ENCODE peak calls at places on chromosomes 11 and 22, in five cellular contexts. One of them, this sample, is unnamed.

GRCh38 chr11:109819410-109819809 is 273.8 kb upstream of the ZC3H12C start:
- DNase-seq in ovary: no peak
- DNase-seq in stimulated activated CD8-positive, alpha-beta memory T cell treated with anti-CD3 and anti-CD28 coated beads, Interleukin-15, amount 100 ng/mL, for 4 hours: no peak
- DNase-seq in NCI-H748 treated with DMSO at 0.1 percent for 48 hours: no peak
- DNase-seq in NCI-H1417: no peak
- DNase-seq in this sample: no peak

GRCh38 chr11:72814831-72815618 is 814 bp downstream of the ATG16L2 start:
- DNase-seq in ovary: no peak
- DNase-seq in stimulated activated CD8-positive, alpha-beta memory T cell treated with anti-CD3 and anti-CD28 coated beads, Interleukin-15, amount 100 ng/mL, for 4 hours: no peak
- DNase-seq in NCI-H748 treated with DMSO at 0.1 percent for 48 hours: peak; percentile 48
- DNase-seq in NCI-H1417: no peak
- DNase-seq in this sample: peak; percentile 29

GRCh38 chr22:25228822-25229221 is 9.4 kb downstream of the CRYBB2 start:
- DNase-seq in ovary: no peak
- DNase-seq in stimulated activated CD8-positive, alpha-beta memory T cell treated with anti-CD3 and anti-CD28 coated beads, Interleukin-15, amount 100 ng/mL, for 4 hours: no peak
- DNase-seq in NCI-H748 treated with DMSO at 0.1 percent for 48 hours: no peak
- DNase-seq in NCI-H1417: no peak
- DNase-seq in this sample: no peak

GRCh38 chr11:116043857-116044256 is 539.6 kb upstream of the CADM1 start:
- DNase-seq in ovary: no peak
- DNase-seq in stimulated activated CD8-positive, alpha-beta memory T cell treated with anti-CD3 and anti-CD28 coated beads, Interleukin-15, amount 100 ng/mL, for 4 hours: no peak
- DNase-seq in NCI-H748 treated with DMSO at 0.1 percent for 48 hours: no peak
- DNase-seq in NCI-H1417: no peak
- DNase-seq in this sample: no peak

GRCh38 chr11:77046060-77046501 is 11.9 kb downstream of the B3GNT6 start:
- DNase-seq in ovary: peak; percentile 65
- DNase-seq in stimulated activated CD8-positive, alpha-beta memory T cell treated with anti-CD3 and anti-CD28 coated beads, Interleukin-15, amount 100 ng/mL, for 4 hours: no peak
- DNase-seq in NCI-H748 treated with DMSO at 0.1 percent for 48 hours: peak; percentile 14
- DNase-seq in NCI-H1417: peak; percentile 75
- DNase-seq in this sample: no peak

GRCh38 chr11:281486-282161 is 3.4 kb downstream of the NLRP6 start:
- DNase-seq in ovary: no peak
- DNase-seq in stimulated activated CD8-positive, alpha-beta memory T cell treated with anti-CD3 and anti-CD28 coated beads, Interleukin-15, amount 100 ng/mL, for 4 hours: no peak
- DNase-seq in NCI-H748 treated with DMSO at 0.1 percent for 48 hours: no peak
- DNase-seq in NCI-H1417: no peak
- DNase-seq in this sample: no peak

GRCh38 chr11:130894322-130895025 is 21.8 kb downstream of the SNX19 start:
- DNase-seq in ovary: peak; percentile 79
- DNase-seq in stimulated activated CD8-positive, alpha-beta memory T cell treated with anti-CD3 and anti-CD28 coated beads, Interleukin-15, amount 100 ng/mL, for 4 hours: no peak
- DNase-seq in NCI-H748 treated with DMSO at 0.1 percent for 48 hours: peak; percentile 74
- DNase-seq in NCI-H1417: peak; percentile 87
- DNase-seq in this sample: no peak

GRCh38 chr22:25134028-25134427 is 65.6 kb upstream of the CRYBB3 start:
- DNase-seq in ovary: no peak
- DNase-seq in stimulated activated CD8-positive, alpha-beta memory T cell treated with anti-CD3 and anti-CD28 coated beads, Interleukin-15, amount 100 ng/mL, for 4 hours: no peak
- DNase-seq in NCI-H748 treated with DMSO at 0.1 percent for 48 hours: peak; percentile 40
- DNase-seq in NCI-H1417: peak; percentile 44
- DNase-seq in this sample: no peak

GRCh38 chr11:65295571-65296338 is 18.9 kb upstream of the CDC42EP2 start:
- DNase-seq in ovary: no peak
- DNase-seq in stimulated activated CD8-positive, alpha-beta memory T cell treated with anti-CD3 and anti-CD28 coated beads, Interleukin-15, amount 100 ng/mL, for 4 hours: no peak
- DNase-seq in NCI-H748 treated with DMSO at 0.1 percent for 48 hours: no peak
- DNase-seq in NCI-H1417: no peak
- DNase-seq in this sample: no peak

GRCh38 chr22:22713416-22713815 is 69.0 kb downstream of the GGTLC2 start:
- DNase-seq in ovary: no peak
- DNase-seq in stimulated activated CD8-positive, alpha-beta memory T cell treated with anti-CD3 and anti-CD28 coated beads, Interleukin-15, amount 100 ng/mL, for 4 hours: no peak
- DNase-seq in NCI-H748 treated with DMSO at 0.1 percent for 48 hours: no peak
- DNase-seq in NCI-H1417: no peak
- DNase-seq in this sample: no peak

GRCh38 chr11:76210920-76211851 is 4.9 kb upstream of the WNT11 start:
- DNase-seq in ovary: no peak
- DNase-seq in stimulated activated CD8-positive, alpha-beta memory T cell treated with anti-CD3 and anti-CD28 coated beads, Interleukin-15, amount 100 ng/mL, for 4 hours: no peak
- DNase-seq in NCI-H748 treated with DMSO at 0.1 percent for 48 hours: no peak
- DNase-seq in NCI-H1417: no peak
- DNase-seq in this sample: no peak

GRCh38 chr11:131980878-131981668 is 610.7 kb downstream of the NTM start:
- DNase-seq in ovary: no peak
- DNase-seq in stimulated activated CD8-positive, alpha-beta memory T cell treated with anti-CD3 and anti-CD28 coated beads, Interleukin-15, amount 100 ng/mL, for 4 hours: no peak
- DNase-seq in NCI-H748 treated with DMSO at 0.1 percent for 48 hours: peak; percentile 57
- DNase-seq in NCI-H1417: no peak
- DNase-seq in this sample: no peak

GRCh38 chr11:73198677-73199076 is 19.4 kb upstream of the P2RY2 start:
- DNase-seq in ovary: no peak
- DNase-seq in stimulated activated CD8-positive, alpha-beta memory T cell treated with anti-CD3 and anti-CD28 coated beads, Interleukin-15, amount 100 ng/mL, for 4 hours: no peak
- DNase-seq in NCI-H748 treated with DMSO at 0.1 percent for 48 hours: no peak
- DNase-seq in NCI-H1417: no peak
- DNase-seq in this sample: no peak

GRCh38 chr11:69239320-69240040 is 54.5 kb upstream of the MYEOV start:
- DNase-seq in ovary: no peak
- DNase-seq in stimulated activated CD8-positive, alpha-beta memory T cell treated with anti-CD3 and anti-CD28 coated beads, Interleukin-15, amount 100 ng/mL, for 4 hours: no peak
- DNase-seq in NCI-H748 treated with DMSO at 0.1 percent for 48 hours: no peak
- DNase-seq in NCI-H1417: no peak
- DNase-seq in this sample: no peak

GRCh38 chr11:95299078-95299611 is 68.1 kb upstream of the SESN3 start:
- DNase-seq in ovary: no peak
- DNase-seq in stimulated activated CD8-positive, alpha-beta memory T cell treated with anti-CD3 and anti-CD28 coated beads, Interleukin-15, amount 100 ng/mL, for 4 hours: no peak
- DNase-seq in NCI-H748 treated with DMSO at 0.1 percent for 48 hours: peak; percentile 47
- DNase-seq in NCI-H1417: no peak
- DNase-seq in this sample: no peak

GRCh38 chr11:30855383-30856006 is 269.3 kb upstream of the MPPED2 start:
- DNase-seq in ovary: no peak
- DNase-seq in stimulated activated CD8-positive, alpha-beta memory T cell treated with anti-CD3 and anti-CD28 coated beads, Interleukin-15, amount 100 ng/mL, for 4 hours: no peak
- DNase-seq in NCI-H748 treated with DMSO at 0.1 percent for 48 hours: no peak
- DNase-seq in NCI-H1417: no peak
- DNase-seq in this sample: no peak

GRCh38 chr11:12109591-12110196 is 696 bp upstream of the MICAL2 start:
- DNase-seq in ovary: no peak
- DNase-seq in stimulated activated CD8-positive, alpha-beta memory T cell treated with anti-CD3 and anti-CD28 coated beads, Interleukin-15, amount 100 ng/mL, for 4 hours: no peak
- DNase-seq in NCI-H748 treated with DMSO at 0.1 percent for 48 hours: no peak
- DNase-seq in NCI-H1417: no peak
- DNase-seq in this sample: no peak

GRCh38 chr11:69880803-69881445 is 61.7 kb upstream of the FGF3 start:
- DNase-seq in ovary: no peak
- DNase-seq in stimulated activated CD8-positive, alpha-beta memory T cell treated with anti-CD3 and anti-CD28 coated beads, Interleukin-15, amount 100 ng/mL, for 4 hours: no peak
- DNase-seq in NCI-H748 treated with DMSO at 0.1 percent for 48 hours: no peak
- DNase-seq in NCI-H1417: no peak
- DNase-seq in this sample: no peak

GRCh38 chr11:64687204-64687603 is 35.8 kb downstream of the NRXN2 start:
- DNase-seq in ovary: no peak
- DNase-seq in stimulated activated CD8-positive, alpha-beta memory T cell treated with anti-CD3 and anti-CD28 coated beads, Interleukin-15, amount 100 ng/mL, for 4 hours: no peak
- DNase-seq in NCI-H748 treated with DMSO at 0.1 percent for 48 hours: no peak
- DNase-seq in NCI-H1417: no peak
- DNase-seq in this sample: no peak

GRCh38 chr11:122235615-122236014 is 119.6 kb upstream of the BLID start:
- DNase-seq in ovary: no peak
- DNase-seq in stimulated activated CD8-positive, alpha-beta memory T cell treated with anti-CD3 and anti-CD28 coated beads, Interleukin-15, amount 100 ng/mL, for 4 hours: no peak
- DNase-seq in NCI-H748 treated with DMSO at 0.1 percent for 48 hours: no peak
- DNase-seq in NCI-H1417: peak; percentile 12
- DNase-seq in this sample: no peak

GRCh38 chr11:60428517-60428916 is 855 bp upstream of the MS4A5 start:
- DNase-seq in ovary: no peak
- DNase-seq in stimulated activated CD8-positive, alpha-beta memory T cell treated with anti-CD3 and anti-CD28 coated beads, Interleukin-15, amount 100 ng/mL, for 4 hours: no peak
- DNase-seq in NCI-H748 treated with DMSO at 0.1 percent for 48 hours: no peak
- DNase-seq in NCI-H1417: no peak
- DNase-seq in this sample: no peak

GRCh38 chr11:116224154-116224888 is 548.5 kb downstream of the BUD13 start:
- DNase-seq in ovary: peak; percentile 18
- DNase-seq in stimulated activated CD8-positive, alpha-beta memory T cell treated with anti-CD3 and anti-CD28 coated beads, Interleukin-15, amount 100 ng/mL, for 4 hours: no peak
- DNase-seq in NCI-H748 treated with DMSO at 0.1 percent for 48 hours: peak; percentile 17
- DNase-seq in NCI-H1417: peak; percentile 55
- DNase-seq in this sample: no peak

GRCh38 chr22:44549701-44550100 is 51.7 kb upstream of the RTL6 start:
- DNase-seq in ovary: no peak
- DNase-seq in stimulated activated CD8-positive, alpha-beta memory T cell treated with anti-CD3 and anti-CD28 coated beads, Interleukin-15, amount 100 ng/mL, for 4 hours: no peak
- DNase-seq in NCI-H748 treated with DMSO at 0.1 percent for 48 hours: no peak
- DNase-seq in NCI-H1417: no peak
- DNase-seq in this sample: no peak

This sample was measured in SIG-M5.